ENCODE peak calls at places on chromosomes 12 and 14, in four cellular contexts. N is cardiac muscle cell, I is A549, Q is lung. L is an unnamed sample.

GRCh38 chr12:114681149-114681849 is 2.7 kb downstream of the TBX3 start:
- DNase-seq in N (peak; percentile 65), Q (no peak), I (no peak), L (no peak)

GRCh38 chr12:31507966-31508365 is 83.0 kb downstream of the DENND5B start:
- DNase-seq in I (no peak), Q (no peak), N (peak; percentile 59), L (no peak)

GRCh38 chr12:28998662-28999120 is 150.4 kb upstream of the FAR2 start:
- DNase-seq in N (peak; percentile 68), Q (no peak), I (peak; percentile 17), L (no peak)

GRCh38 chr14:85316701-85317100 is 213.2 kb upstream of the FLRT2 start:
- DNase-seq in I (no peak), N (no peak), Q (no peak), L (no peak)

GRCh38 chr12:6697584-6698351 is 2.8 kb downstream of the PIANP start:
- DNase-seq in Q (no peak), N (peak; percentile 71), I (peak; percentile 76), L (no peak)

GRCh38 chr12:56206373-56207166 is 15.2 kb downstream of the RNF41 start:
- DNase-seq in Q (peak; percentile 35), I (peak; percentile 74), N (peak; percentile 64), L (no peak)

GRCh38 chr14:54348923-54349615 is 47.7 kb upstream of the CDKN3 start:
- DNase-seq in Q (no peak), N (peak; percentile 73), I (no peak), L (peak; percentile 49)

GRCh38 chr12:50005150-50005549 is 20.1 kb downstream of the RACGAP1 start:
- DNase-seq in Q (no peak), N (no peak), I (no peak), L (no peak)

GRCh38 chr12:56193025-56193578 is 3.8 kb upstream of the SMARCC2 start:
- DNase-seq in Q (peak; percentile 85), I (peak; percentile 91), N (peak; percentile 92), L (peak; percentile 56)

GRCh38 chr14:50025776-50026175 is 90.6 kb downstream of the VCPKMT start:
- DNase-seq in Q (no peak), N (no peak), I (peak; percentile 45), L (no peak)

GRCh38 chr12:1760566-1761382 is 59.6 kb upstream of the LRTM2 start:
- DNase-seq in I (peak; percentile 79), Q (no peak), N (peak; percentile 43), L (no peak)

GRCh38 chr12:5335059-5335458 is 96.8 kb upstream of the NTF3 start:
- DNase-seq in N (no peak), Q (no peak), I (no peak), L (no peak)

GRCh38 chr12:11794751-11795150 is 145.3 kb downstream of the ETV6 start:
- DNase-seq in I (no peak), N (no peak), Q (no peak), L (no peak)

GRCh38 chr12:67705394-67706370 is 57.1 kb downstream of the DYRK2 start:
- DNase-seq in N (peak; percentile 65), Q (no peak), I (peak; percentile 62), L (no peak)

GRCh38 chr12:7588703-7589329 is 76.9 kb downstream of the APOBEC1 start:
- DNase-seq in Q (peak; percentile 45), I (peak; percentile 80), N (peak; percentile 31), L (peak; percentile 11)

GRCh38 chr14:44963775-44964380 is 1.9 kb downstream of the TOGARAM1 start:
- DNase-seq in N (no peak), I (peak; percentile 33), Q (no peak), L (peak; percentile 18)

GRCh38 chr12:125983784-125984510 is 918.7 kb downstream of the AACS start:
- DNase-seq in Q (no peak), N (no peak), I (no peak), L (no peak)

GRCh38 chr12:50589650-50590435 is 85.1 kb downstream of the DIP2B start:
- DNase-seq in Q (no peak), I (no peak), N (peak; percentile 93), L (no peak)

GRCh38 chr12:120584343-120585149 is 3.3 kb upstream of the POP5 start:
- DNase-seq in Q (peak; percentile 43), I (peak; percentile 49), N (peak; percentile 26), L (peak; percentile 76)

GRCh38 chr12:69284131-69284530 is 44.8 kb downstream of the CPSF6 start:
- DNase-seq in N (peak; percentile 86), I (peak; percentile 79), Q (peak; percentile 74), L (peak; percentile 70)

DNA sequence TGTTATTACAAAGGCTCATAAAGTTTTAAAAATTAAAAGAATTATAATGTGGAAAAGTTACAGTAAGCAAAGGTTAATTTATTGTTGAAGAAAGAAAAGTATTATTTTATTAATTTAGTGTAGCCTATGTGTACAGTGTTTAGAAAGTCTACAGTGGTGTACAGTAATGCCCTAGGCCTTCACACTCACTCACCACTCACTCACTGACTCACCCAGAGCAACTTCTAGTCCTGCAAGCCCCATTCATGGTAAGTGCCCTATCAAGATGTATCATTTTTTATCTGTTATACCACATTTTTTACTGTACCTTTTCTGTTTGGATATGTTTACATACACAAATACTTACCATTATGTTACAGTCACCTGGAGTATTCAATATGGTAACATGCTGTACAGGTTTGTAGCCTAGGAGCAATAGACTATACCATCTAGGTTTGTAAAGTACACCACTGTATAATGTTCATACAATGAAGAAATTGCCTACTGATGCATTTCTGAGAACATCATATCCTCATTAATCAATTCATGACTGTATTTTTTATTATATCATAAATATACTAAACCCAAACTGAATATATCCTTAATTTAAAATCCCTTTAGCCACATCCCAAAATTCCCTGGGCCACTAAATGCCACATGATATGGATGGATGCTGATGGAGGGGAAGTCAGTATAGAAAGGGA is 43.6 kb upstream of the NID2 start:
- DNase-seq in N (no peak), I (peak; percentile 11), Q (no peak), L (no peak)
- H3K27ac ChIP-seq in N (no peak overlapping the region), I (peak overlapping the region; percentile 32), Q (no peak overlapping the region), L (no peak overlapping the region)

GRCh38 chr12:22709292-22709691 is 84.3 kb downstream of the ETNK1 start:
- DNase-seq in I (peak; percentile 42), N (peak; percentile 32), Q (no peak), L (no peak)
- TF ChIP-seq CTCF in I (peak; percentile 54), N (peak; percentile 35), Q (no peak), L (peak; percentile 55)

GRCh38 chr12:18658829-18659228 is 79.0 kb downstream of the PLCZ1 start:
- DNase-seq in N (no peak), I (no peak), Q (no peak), L (no peak)
- H3K4me3 ChIP-seq in N (no peak overlapping the region), I (no peak overlapping the region), Q (no peak overlapping the region), L (no peak overlapping the region)

DNA sequence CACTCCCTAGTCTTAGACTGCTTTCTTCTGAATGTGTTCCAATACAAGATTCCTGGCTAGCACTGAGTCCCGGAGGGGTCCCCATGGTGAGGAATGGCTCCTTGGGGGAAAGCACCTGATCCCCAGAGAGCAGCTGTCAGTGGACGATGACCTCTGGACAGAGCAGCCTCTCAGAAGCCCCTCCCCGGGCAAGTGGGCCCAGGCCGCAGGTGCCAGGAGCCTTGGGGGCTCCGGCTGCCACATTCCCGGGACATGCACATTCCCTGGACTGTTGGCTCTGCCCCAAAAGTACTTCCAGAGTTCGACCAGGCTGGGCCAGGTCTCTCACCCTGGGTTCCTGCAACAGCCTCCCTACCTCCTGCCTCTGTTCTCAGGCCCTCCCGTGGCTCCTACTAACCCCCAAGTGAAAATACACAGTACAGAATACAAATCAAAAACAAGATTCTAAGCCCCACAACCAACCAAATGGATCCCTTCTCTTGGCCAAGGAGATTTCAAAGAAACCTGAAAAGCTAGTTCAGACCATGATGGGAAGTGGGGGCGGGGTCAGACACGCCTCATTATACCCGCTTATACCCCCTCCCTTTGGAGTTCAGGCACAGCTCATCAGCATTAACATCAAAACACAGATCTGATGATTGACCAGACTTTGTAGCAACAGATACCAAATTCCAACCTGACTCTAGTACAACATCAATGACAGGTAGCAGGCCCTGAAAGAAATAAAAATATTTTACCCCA is 23.3 kb upstream of the BTBD6 start:
- DNase-seq in N (no peak), Q (no peak), I (no peak), L (no peak)
- H3K27ac ChIP-seq in N (no peak overlapping the region), Q (peak overlapping the region; percentile 61), I (no peak overlapping the region), L (no peak overlapping the region)

GRCh38 chr14:77107228-77107627 is 9.2 kb downstream of the CIPC start:
- DNase-seq in N (peak; percentile 24), Q (no peak), I (no peak), L (no peak)

GRCh38 chr14:77110286-77110685 is 12.2 kb downstream of the CIPC start:
- DNase-seq in I (no peak), Q (no peak), N (no peak), L (no peak)

GRCh38 chr14:77106666-77107065 is 8.6 kb downstream of the CIPC start:
- DNase-seq in Q (no peak), N (no peak), I (no peak), L (no peak)

GRCh38 chr14:77109656-77110055 is 11.6 kb downstream of the CIPC start:
- DNase-seq in N (no peak), Q (no peak), I (no peak), L (no peak)

GRCh38 chr14:77108753-77109152 is 10.7 kb downstream of the CIPC start:
- DNase-seq in N (no peak), I (no peak), Q (no peak), L (no peak)
- TF ChIP-seq CTCF in N (no peak), I (no peak), Q (no peak), L (no peak)

DNA sequence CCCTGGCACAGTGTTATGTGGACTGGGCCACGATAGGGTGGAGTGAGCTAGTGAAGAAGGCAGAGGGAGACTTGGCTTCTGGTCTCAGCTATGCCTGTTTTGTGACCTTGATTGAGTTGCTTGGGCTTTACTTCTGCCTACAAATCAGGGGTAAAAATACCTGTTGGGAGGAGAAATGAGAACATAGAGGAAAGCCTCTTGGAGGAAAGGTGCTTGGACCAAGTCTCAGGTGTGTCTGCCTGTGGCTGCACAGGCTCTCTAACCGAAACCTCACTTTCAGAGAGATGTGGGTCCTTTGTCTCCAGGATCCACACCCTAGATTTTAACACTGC is 4.9 kb downstream of the SDR39U1 start:
- DNase-seq in N (no peak), I (no peak), Q (no peak), L (no peak)
- H3K4me3 ChIP-seq in N (no peak overlapping the region), I (no peak overlapping the region), Q (no peak overlapping the region), L (no peak overlapping the region)